ENCODE peak calls at places on chromosomes 3 and 15, in ten cellular contexts. Z, C, E, S, A, P, G, B, N and O are unnamed samples.

GRCh38 chr3:10492351-10493201 is 12.8 kb downstream of the ATP2B2 start:
- DNase-seq in P (no peak), G (no peak), Z (no peak), C (no peak), N (no peak), S (no peak), B (no peak), E (no peak), A (no peak), O (no peak)

GRCh38 chr3:179037361-179037760 is 34.2 kb downstream of the ZMAT3 start:
- DNase-seq in P (no peak), S (peak; percentile 78), G (peak; percentile 96), N (peak; percentile 67), A (peak; percentile 42), C (no peak), B (peak; percentile 92), E (peak; percentile 19), Z (no peak), O (peak; percentile 94)

GRCh38 chr3:58173670-58174472 is 36.9 kb downstream of the DNASE1L3 start:
- DNase-seq in C (no peak), S (peak; percentile 38), P (peak; percentile 60), Z (peak; percentile 58), N (peak; percentile 74), E (peak; percentile 58), G (peak; percentile 42), B (no peak), A (no peak), O (peak; percentile 47)

GRCh38 chr3:45507820-45508317 is 86.7 kb upstream of the LIMD1 start:
- DNase-seq in Z (peak; percentile 69), C (no peak), N (no peak), S (peak; percentile 48), A (peak; percentile 79), G (no peak), P (peak; percentile 75), E (no peak), B (peak; percentile 78), O (peak; percentile 14)

GRCh38 chr3:23698652-23699313 is 107.0 kb upstream of the UBE2E1 start:
- DNase-seq in B (no peak), S (no peak), P (no peak), Z (no peak), N (no peak), E (no peak), C (no peak), G (peak; percentile 20), A (no peak), O (peak; percentile 6)

GRCh38 chr15:91338763-91339162 is 238.7 kb downstream of the SV2B start:
- DNase-seq in A (peak; percentile 1), S (peak; percentile 8), Z (peak; percentile 50), G (peak; percentile 48), C (no peak), P (no peak), N (no peak), E (no peak), B (peak; percentile 5), O (peak; percentile 21)

GRCh38 chr15:44694416-44694815 is 16.7 kb downstream of the PATL2 start:
- DNase-seq in G (no peak), Z (no peak), S (no peak), C (no peak), B (no peak), E (no peak), P (no peak), A (no peak), N (no peak), O (no peak)

GRCh38 chr15:68275165-68275746 is 2.3 kb upstream of the FEM1B start:
- DNase-seq in E (no peak), Z (no peak), G (peak; percentile 81), A (peak; percentile 43), C (no peak), S (peak; percentile 95), P (no peak), B (no peak), N (no peak), O (peak; percentile 92)

GRCh38 chr15:69807752-69808151 is 290.0 kb downstream of the TLE3 start:
- DNase-seq in S (no peak), A (peak; percentile 41), C (no peak), Z (no peak), P (no peak), B (peak; percentile 33), E (no peak), N (no peak), G (peak; percentile 92), O (no peak)

GRCh38 chr15:69804786-69805185 is 292.9 kb downstream of the TLE3 start:
- DNase-seq in C (no peak), E (no peak), Z (no peak), P (no peak), S (no peak), N (no peak), A (no peak), G (no peak), B (no peak), O (no peak)

GRCh38 chr15:69808756-69809155 is 289.0 kb downstream of the TLE3 start:
- DNase-seq in A (peak; percentile 58), N (no peak), C (no peak), G (peak; percentile 77), E (no peak), Z (no peak), S (no peak), B (no peak), P (no peak), O (no peak)

GRCh38 chr15:69805248-69805953 is 292.3 kb downstream of the TLE3 start:
- DNase-seq in G (peak; percentile 80), S (peak; percentile 57), E (no peak), A (no peak), N (no peak), B (no peak), Z (no peak), C (no peak), P (no peak), O (peak; percentile 46)

DNA sequence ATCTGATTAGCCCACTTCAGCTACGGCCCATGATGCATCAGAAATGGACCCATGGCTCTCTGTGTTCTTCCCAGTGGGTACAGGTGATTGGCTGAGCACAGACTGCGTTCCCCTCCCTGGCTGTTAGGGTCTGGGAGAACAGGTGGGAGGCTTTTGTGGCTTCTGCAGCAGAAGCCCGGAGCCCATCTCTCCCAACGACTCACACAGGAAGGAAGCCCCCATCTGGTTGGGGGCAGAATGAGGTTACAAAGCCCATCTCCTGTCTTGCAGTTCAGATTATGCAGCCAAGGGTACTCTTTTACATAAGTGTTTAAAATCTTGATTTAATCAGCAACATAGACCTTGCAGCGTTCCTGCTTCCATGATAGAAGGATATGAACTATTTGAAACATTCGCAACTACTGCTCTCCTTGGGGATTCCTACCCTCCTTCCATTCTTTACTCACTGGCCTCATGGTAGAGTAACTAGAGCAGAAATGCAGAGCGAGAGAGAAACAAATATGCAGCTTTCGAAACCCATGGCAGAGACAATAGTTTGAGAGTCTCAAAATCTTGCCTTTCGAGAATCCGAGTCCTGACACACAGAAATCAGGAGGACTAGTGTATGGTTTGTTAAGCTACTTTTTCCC is 291.3 kb downstream of the TLE3 start:
- DNase-seq in S (no peak), Z (no peak), E (no peak), N (no peak), P (no peak), G (no peak), A (no peak), C (no peak), B (no peak), O (no peak)
- TF ChIP-seq CTCF in S (no peak), Z (no peak), E (no peak), N (no peak), P (no peak), G (no peak), A (no peak), C (no peak), B (no peak), O (no peak)

GRCh38 chr3:115190747-115191146 is 43.7 kb upstream of the ZBTB20 start:
- DNase-seq in S (no peak), E (no peak), P (no peak), C (no peak), A (peak; percentile 3), B (no peak), Z (no peak), N (no peak), G (no peak), O (no peak)

GRCh38 chr3:115186351-115187148 is 39.5 kb upstream of the ZBTB20 start:
- DNase-seq in E (no peak), B (no peak), A (no peak), C (no peak), N (no peak), Z (no peak), G (no peak), P (no peak), S (no peak), O (no peak)

DNA sequence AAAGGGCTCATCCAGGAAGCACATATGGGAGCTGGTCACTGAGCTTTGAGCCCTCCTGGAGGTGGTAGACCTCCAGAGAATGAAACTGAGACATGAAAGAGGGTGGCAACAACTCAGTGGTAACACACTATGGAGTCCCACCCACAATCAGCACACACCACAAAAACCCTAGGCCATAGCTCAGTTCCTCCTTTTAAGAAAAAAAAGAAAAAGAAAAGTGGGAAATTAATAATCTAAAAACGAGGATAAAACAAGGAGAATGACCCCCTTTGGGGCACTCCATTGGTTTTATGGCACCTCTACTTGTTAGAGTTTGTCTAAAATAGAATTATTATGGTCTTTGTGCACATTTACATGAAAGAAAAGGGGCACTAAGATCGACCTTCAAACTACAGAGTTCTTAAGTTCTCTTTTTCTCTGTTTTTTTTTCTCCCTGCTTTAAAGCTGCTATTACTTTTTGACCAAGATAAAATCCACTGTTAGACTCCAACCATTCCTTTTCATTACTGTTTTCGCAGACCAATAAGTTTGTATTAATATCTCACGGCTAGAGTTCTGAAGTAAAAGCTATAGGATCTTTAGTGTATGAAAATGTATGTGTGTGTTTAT is 40.2 kb upstream of the ZBTB20 start:
- DNase-seq in C (no peak), G (no peak), N (no peak), B (no peak), A (no peak), E (no peak), Z (no peak), S (no peak), P (no peak), O (no peak)
- TF ChIP-seq CTCF in C (no peak), G (no peak), N (no peak), B (no peak), A (no peak), E (no peak), Z (no peak), S (no peak), P (no peak), O (no peak)

DNA sequence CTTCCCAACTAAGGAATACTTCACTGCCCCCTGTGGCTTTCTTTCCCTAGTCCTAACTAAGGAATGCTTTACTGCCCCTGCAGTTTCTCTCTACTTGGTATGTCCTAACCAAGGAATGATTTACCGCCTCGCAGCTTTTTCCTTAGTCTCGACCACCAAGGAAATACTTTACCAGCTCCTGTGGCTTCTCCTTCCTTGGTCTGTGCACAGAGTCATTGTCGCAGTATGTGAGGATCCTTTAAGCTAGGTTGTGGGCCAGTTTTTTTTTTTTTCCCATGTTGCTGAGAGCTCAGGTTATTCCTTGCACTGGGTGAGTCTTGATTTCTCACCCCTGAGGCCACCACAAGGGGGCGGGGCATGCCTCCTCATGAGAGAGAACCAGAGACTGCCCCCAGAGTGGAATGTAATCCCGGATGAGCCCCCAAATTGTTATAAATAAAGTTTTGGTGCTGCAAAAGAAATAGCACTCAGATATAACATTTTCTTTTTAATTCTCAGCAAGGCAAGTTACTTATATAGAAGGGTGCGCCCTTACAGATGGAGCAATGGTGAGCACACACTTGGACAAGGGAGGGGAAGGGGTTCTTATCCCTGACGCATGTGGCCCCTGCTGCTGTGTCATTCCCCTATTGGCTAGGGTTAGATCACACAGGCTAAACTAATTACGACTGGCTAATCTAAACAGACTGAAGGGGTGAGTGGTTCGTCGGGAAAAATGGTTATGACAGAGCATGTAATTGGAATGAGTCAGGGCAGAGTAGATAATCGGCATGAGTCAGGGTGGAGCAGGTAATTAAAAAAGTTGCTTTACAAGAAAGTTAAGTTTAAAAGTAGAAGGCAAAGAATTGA is 27.0 kb downstream of the NDUFB4 start:
- DNase-seq in S (peak; percentile 70), A (no peak), E (no peak), G (peak; percentile 76), P (no peak), N (no peak), C (no peak), Z (no peak), B (peak; percentile 10), O (peak; percentile 83)
- TF ChIP-seq CTCF in S (no peak), A (no peak), E (no peak), G (peak; percentile 36), P (no peak), N (no peak), C (no peak), Z (no peak), B (peak; percentile 23), O (no peak)

GRCh38 chr3:15377961-15378791 is 45.8 kb upstream of the SH3BP5 start:
- DNase-seq in G (peak; percentile 96), P (peak; percentile 90), B (peak; percentile 97), N (peak; percentile 90), C (peak; percentile 99), A (peak; percentile 95), Z (peak; percentile 91), S (peak; percentile 85), E (peak; percentile 97), O (peak; percentile 93)
- TF ChIP-seq CTCF in G (peak; percentile 86), P (peak; percentile 67), B (peak; percentile 90), N (peak; percentile 91), C (peak; percentile 86), A (peak; percentile 82), Z (peak; percentile 82), S (peak; percentile 78), E (peak; percentile 85), O (peak; percentile 86)